ENCODE peak calls at places on chromosome 11, in four cellular contexts. V is neural progenitor cell, K is hepatocyte, R is PC-3. X is an unnamed sample.

GRCh38 chr11:93986716-93987115 is 34.4 kb upstream of the HEPHL1 start:
- DNase-seq in K (peak), R (peak), V (no peak), X (peak)

GRCh38 chr11:118658372-118659313 is 20.8 kb downstream of the TREH start:
- DNase-seq in R (peak), V (no peak), K (no peak), X (no peak)

GRCh38 chr11:14300661-14301304 is 58.2 kb downstream of the RRAS2 start:
- DNase-seq in R (peak), V (peak), K (peak), X (peak)

GRCh38 chr11:2449548-2450320 is 4.9 kb downstream of the KCNQ1 start:
- DNase-seq in R (no peak), V (no peak), K (no peak), X (no peak)

GRCh38 chr11:74134661-74135515 is 35.9 kb downstream of the C2CD3 start:
- DNase-seq in V (no peak), K (no peak), R (no peak), X (no peak)

GRCh38 chr11:122186439-122187080 is 70.5 kb upstream of the BLID start:
- DNase-seq in V (no peak), R (peak), K (peak), X (peak)

GRCh38 chr11:19237381-19237780 is 3.4 kb downstream of the E2F8 start:
- DNase-seq in R (no peak), K (no peak), V (no peak), X (no peak)

GRCh38 chr11:45543808-45544422 is 121.5 kb downstream of the CHST1 start:
- DNase-seq in V (peak), R (peak), K (peak), X (peak)

GRCh38 chr11:46696212-46696558 is 4.2 kb downstream of the ARHGAP1 start:
- DNase-seq in K (no peak), R (no peak), V (no peak), X (no peak)

GRCh38 chr11:127098684-127099083 is 98.1 kb upstream of the KIRREL3 start:
- DNase-seq in R (no peak), K (no peak), V (peak), X (no peak)

GRCh38 chr11:130772266-130773227 is 143.7 kb downstream of the SNX19 start:
- DNase-seq in V (no peak), R (peak), K (peak), X (no peak)

GRCh38 chr11:623999-624704 is 603 bp downstream of the CDHR5 start:
- DNase-seq in R (peak), V (no peak), K (peak), X (no peak)

GRCh38 chr11:33478111-33478573 is 221.0 kb downstream of the HIPK3 start:
- DNase-seq in V (peak), R (no peak), K (peak), X (no peak)

GRCh38 chr11:128367573-128367972 is 219.8 kb downstream of the ETS1 start:
- DNase-seq in V (no peak), R (no peak), K (no peak), X (no peak)

GRCh38 chr11:109106201-109106906 is 315.6 kb upstream of the C11orf87 start:
- DNase-seq in V (peak), R (no peak), K (no peak), X (no peak)

GRCh38 chr11:117600261-117600783 is 196.7 kb downstream of the DSCAML1 start:
- DNase-seq in K (no peak), R (no peak), V (peak), X (peak)

GRCh38 chr11:12029738-12030363 is 21.4 kb upstream of the DKK3 start:
- DNase-seq in R (peak), K (no peak), V (no peak), X (no peak)

GRCh38 chr11:15707971-15708370 is 593.2 kb downstream of the INSC start:
- DNase-seq in R (peak), V (peak), K (peak), X (peak)

GRCh38 chr11:72579816-72580647 is 94.2 kb downstream of the PDE2A start:
- DNase-seq in R (no peak), V (no peak), K (no peak), X (no peak)

GRCh38 chr11:68040957-68041591 is 2.2 kb downstream of the TCIRG1 start:
- DNase-seq in K (no peak), V (no peak), R (no peak), X (no peak)

GRCh38 chr11:20081336-20081735 is 78.9 kb downstream of the DBX1 start:
- DNase-seq in R (no peak), K (no peak), V (no peak), X (no peak)

GRCh38 chr11:59154585-59154984 is 11.9 kb downstream of the FAM111A start:
- DNase-seq in R (peak), V (no peak), K (peak), X (no peak)

GRCh38 chr11:31806186-31806943 is 4.8 kb downstream of the PAX6 start:
- DNase-seq in K (no peak), R (no peak), V (peak), X (no peak)
- TF ChIP-seq EZH2 in K (peak), R (no peak), V (peak), X (no peak)

GRCh38 chr11:96056581-96056980 is 132.7 kb upstream of the MTMR2 start:
- DNase-seq in K (no peak), R (no peak), V (no peak), X (no peak)
- H3K27ac ChIP-seq in K (no peak), R (peak), V (no peak), X (no peak)

DNA sequence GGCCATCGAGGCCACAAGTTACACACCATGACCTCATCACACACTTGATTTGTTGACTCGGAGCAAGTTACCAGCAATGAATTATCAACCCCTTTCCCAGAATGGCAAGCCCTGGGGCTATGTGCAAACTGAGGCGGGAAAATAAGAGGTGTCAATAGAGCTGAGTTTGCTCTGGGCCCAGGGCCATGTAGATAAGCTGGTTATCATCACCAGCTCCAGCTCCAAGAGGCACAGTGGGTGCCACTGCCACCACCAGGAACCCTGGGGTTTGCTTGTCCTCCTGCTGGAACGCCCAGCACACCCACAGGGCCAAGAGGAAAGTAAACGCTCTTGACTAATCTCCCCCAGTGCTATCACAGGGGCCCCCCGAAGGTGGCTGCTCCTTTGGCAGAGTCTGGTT is 13.0 kb upstream of the VPS37C start:
- DNase-seq in R (no peak), K (no peak), V (no peak), X (no peak)
- TF ChIP-seq EZH2 in R (no peak), K (no peak), V (no peak), X (no peak)

DNA sequence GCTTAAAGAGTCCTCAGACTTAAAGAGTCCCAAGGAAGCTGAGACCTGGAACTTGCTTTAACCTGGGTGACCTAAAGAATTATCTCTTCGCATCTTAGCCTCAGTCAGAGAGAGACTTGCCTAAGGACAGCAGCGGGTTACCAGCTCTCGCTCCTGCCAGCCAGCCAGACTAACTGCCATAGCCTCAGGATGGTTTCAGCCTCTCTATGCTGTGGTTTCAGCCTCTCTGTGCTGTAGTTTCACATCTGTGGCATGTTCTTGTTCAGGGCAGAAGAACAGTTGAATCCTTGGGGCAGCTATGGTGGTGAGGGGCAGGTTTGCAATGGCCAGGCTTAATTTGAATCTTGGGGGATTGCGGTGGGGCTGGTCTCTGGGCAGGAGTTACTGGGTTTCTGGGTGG is 2.3 kb downstream of the FRMD8 start:
- DNase-seq in R (no peak), V (no peak), K (no peak), X (no peak)
- H3K27ac ChIP-seq in R (no peak), V (no peak), K (no peak), X (peak)

DNA sequence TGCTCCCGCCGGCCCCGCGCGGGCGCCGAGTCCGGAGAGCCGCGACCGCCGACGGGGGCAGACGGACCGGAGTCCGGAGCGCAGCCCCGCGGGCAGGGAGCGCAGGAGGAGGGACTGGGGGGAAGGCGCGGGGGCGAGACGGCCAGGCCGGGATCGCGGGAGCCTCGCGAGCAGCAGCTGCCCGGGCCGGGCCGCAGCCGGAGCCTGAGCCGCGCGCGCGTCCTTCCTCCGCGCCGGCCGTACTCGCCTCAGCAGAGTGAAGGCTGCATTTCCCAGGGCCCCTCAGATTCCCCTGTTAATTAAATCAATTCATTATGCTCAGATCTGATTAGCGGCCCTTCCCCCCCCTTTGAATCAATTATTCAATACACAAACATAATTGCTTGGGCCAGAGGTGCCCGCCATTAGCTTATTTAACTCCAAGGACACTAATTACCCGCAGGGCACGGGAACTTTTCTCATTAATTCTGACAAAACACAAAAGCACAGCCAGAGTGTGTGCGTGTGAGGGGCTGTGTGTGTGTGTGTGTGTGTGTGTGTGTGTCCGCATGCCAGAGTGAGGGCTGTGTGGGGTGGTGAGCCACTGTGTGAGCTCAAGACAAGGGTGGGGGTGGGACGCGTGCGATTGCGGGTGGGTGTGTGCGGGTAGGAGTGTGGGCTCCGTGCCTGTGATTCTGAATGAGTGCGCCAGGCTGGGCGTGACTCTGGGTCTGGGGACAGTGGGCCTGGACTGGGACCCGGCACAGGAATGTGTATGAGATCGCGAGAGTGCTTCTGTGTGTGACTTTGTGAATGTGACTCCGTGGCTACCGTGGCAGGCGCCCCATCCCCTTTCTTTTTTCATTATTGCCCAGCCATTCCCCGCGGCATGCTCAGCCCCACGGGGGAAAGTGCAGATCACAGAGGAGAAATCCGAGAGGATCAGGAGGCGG is 5.1 kb upstream of the LMO1 start:
- DNase-seq in K (peak), R (no peak), V (peak), X (no peak)
- TF ChIP-seq EZH2 in K (peak), R (no peak), V (no peak), X (peak)

GRCh38 chr11:10386361-10386760 is 68.7 kb upstream of the AMPD3 start:
- DNase-seq in V (no peak), R (no peak), K (no peak), X (no peak)
- H3K27ac ChIP-seq in V (no peak), R (no peak), K (no peak), X (no peak)

GRCh38 chr11:107017433-107018227 is 646 bp downstream of the GUCY1A2 start:
- DNase-seq in V (peak), R (peak), K (peak), X (peak)
- TF ChIP-seq EZH2 in V (peak), R (peak), K (no peak), X (no peak)

GRCh38 chr11:62677709-62678108 is 1.2 kb downstream of the UBXN1 start:
- DNase-seq in R (no peak), V (no peak), K (no peak), X (no peak)
- H3K27ac ChIP-seq in R (peak), V (no peak), K (peak), X (peak)

GRCh38 chr11:17694711-17695110 is 24.7 kb upstream of the MYOD1 start:
- DNase-seq in V (no peak), K (no peak), R (no peak), X (no peak)
- TF ChIP-seq EZH2 in V (no peak), K (no peak), R (no peak), X (no peak)

X was measured in A673.